ENCODE peak calls at places on chromosomes 5 and 9, in ten cellular contexts. One of them, this sample, is unnamed.

GRCh38 chr9:85430659-85431370 is 310.9 kb downstream of the AGTPBP1 start:
- DNase-seq in GM12878: no peak
- DNase-seq in neural progenitor cell: no peak
- DNase-seq in AG10803: no peak
- DNase-seq in mesothelial cell of epicardium: no peak
- DNase-seq in uterus: no peak
- DNase-seq in choroid plexus epithelial cell: no peak
- DNase-seq in adrenal gland: no peak
- DNase-seq in suprapubic skin: no peak
- DNase-seq in left ventricle myocardium inferior: no peak
- DNase-seq in this sample: no peak

GRCh38 chr5:2001300-2001699 is 118.6 kb upstream of the IRX4 start:
- DNase-seq in GM12878: no peak
- DNase-seq in neural progenitor cell: no peak
- DNase-seq in AG10803: no peak
- DNase-seq in mesothelial cell of epicardium: no peak
- DNase-seq in uterus: no peak
- DNase-seq in choroid plexus epithelial cell: no peak
- DNase-seq in adrenal gland: no peak
- DNase-seq in suprapubic skin: no peak
- DNase-seq in left ventricle myocardium inferior: no peak
- DNase-seq in this sample: no peak

GRCh38 chr5:174707671-174708070 is 16.7 kb upstream of the MSX2 start:
- DNase-seq in GM12878: no peak
- DNase-seq in neural progenitor cell: no peak
- DNase-seq in AG10803: no peak
- DNase-seq in mesothelial cell of epicardium: no peak
- DNase-seq in uterus: no peak
- DNase-seq in choroid plexus epithelial cell: no peak
- DNase-seq in adrenal gland: no peak
- DNase-seq in suprapubic skin: no peak
- DNase-seq in left ventricle myocardium inferior: no peak
- DNase-seq in this sample: no peak

GRCh38 chr5:55502759-55503158 is 32.0 kb downstream of the PLPP1 start:
- DNase-seq in GM12878: no peak
- DNase-seq in neural progenitor cell: no peak
- DNase-seq in AG10803: no peak
- DNase-seq in mesothelial cell of epicardium: no peak
- DNase-seq in uterus: no peak
- DNase-seq in choroid plexus epithelial cell: no peak
- DNase-seq in adrenal gland: no peak
- DNase-seq in suprapubic skin: no peak
- DNase-seq in left ventricle myocardium inferior: no peak
- DNase-seq in this sample: no peak

GRCh38 chr9:109903515-109904138 is 123.6 kb downstream of the PALM2AKAP2 start:
- DNase-seq in GM12878: no peak
- DNase-seq in neural progenitor cell: peak; percentile 82
- DNase-seq in AG10803: peak; percentile 81
- DNase-seq in mesothelial cell of epicardium: peak; percentile 51
- DNase-seq in uterus: peak; percentile 59
- DNase-seq in choroid plexus epithelial cell: peak; percentile 91
- DNase-seq in adrenal gland: peak; percentile 65
- DNase-seq in suprapubic skin: no peak
- DNase-seq in left ventricle myocardium inferior: peak; percentile 29
- DNase-seq in this sample: no peak

GRCh38 chr9:96293481-96293880 is 8.5 kb downstream of the HSD17B3 start:
- DNase-seq in GM12878: no peak
- DNase-seq in neural progenitor cell: no peak
- DNase-seq in AG10803: peak; percentile 7
- DNase-seq in mesothelial cell of epicardium: no peak
- DNase-seq in uterus: no peak
- DNase-seq in choroid plexus epithelial cell: peak; percentile 26
- DNase-seq in adrenal gland: no peak
- DNase-seq in suprapubic skin: no peak
- DNase-seq in left ventricle myocardium inferior: no peak
- DNase-seq in this sample: no peak

GRCh38 chr5:151738125-151738848 is 20.1 kb downstream of the ATOX1 start:
- DNase-seq in GM12878: no peak
- DNase-seq in neural progenitor cell: no peak
- DNase-seq in AG10803: no peak
- DNase-seq in mesothelial cell of epicardium: no peak
- DNase-seq in uterus: no peak
- DNase-seq in choroid plexus epithelial cell: no peak
- DNase-seq in adrenal gland: no peak
- DNase-seq in suprapubic skin: no peak
- DNase-seq in left ventricle myocardium inferior: no peak
- DNase-seq in this sample: no peak

GRCh38 chr5:111603446-111603827 is 91.1 kb upstream of the STARD4 start:
- DNase-seq in GM12878: no peak
- DNase-seq in neural progenitor cell: no peak
- DNase-seq in AG10803: peak; percentile 15
- DNase-seq in mesothelial cell of epicardium: no peak
- DNase-seq in uterus: no peak
- DNase-seq in choroid plexus epithelial cell: peak; percentile 73
- DNase-seq in adrenal gland: no peak
- DNase-seq in suprapubic skin: no peak
- DNase-seq in left ventricle myocardium inferior: no peak
- DNase-seq in this sample: no peak

GRCh38 chr5:125004009-125004408 is 257.6 kb upstream of the ZNF608 start:
- DNase-seq in GM12878: no peak
- DNase-seq in neural progenitor cell: no peak
- DNase-seq in AG10803: no peak
- DNase-seq in mesothelial cell of epicardium: no peak
- DNase-seq in uterus: no peak
- DNase-seq in choroid plexus epithelial cell: no peak
- DNase-seq in adrenal gland: no peak
- DNase-seq in suprapubic skin: no peak
- DNase-seq in left ventricle myocardium inferior: no peak
- DNase-seq in this sample: no peak

GRCh38 chr9:7211657-7212056 is 453.9 kb downstream of the KDM4C start:
- DNase-seq in GM12878: no peak
- DNase-seq in neural progenitor cell: no peak
- DNase-seq in AG10803: no peak
- DNase-seq in mesothelial cell of epicardium: no peak
- DNase-seq in uterus: no peak
- DNase-seq in choroid plexus epithelial cell: no peak
- DNase-seq in adrenal gland: no peak
- DNase-seq in suprapubic skin: no peak
- DNase-seq in left ventricle myocardium inferior: no peak
- DNase-seq in this sample: no peak

DNA sequence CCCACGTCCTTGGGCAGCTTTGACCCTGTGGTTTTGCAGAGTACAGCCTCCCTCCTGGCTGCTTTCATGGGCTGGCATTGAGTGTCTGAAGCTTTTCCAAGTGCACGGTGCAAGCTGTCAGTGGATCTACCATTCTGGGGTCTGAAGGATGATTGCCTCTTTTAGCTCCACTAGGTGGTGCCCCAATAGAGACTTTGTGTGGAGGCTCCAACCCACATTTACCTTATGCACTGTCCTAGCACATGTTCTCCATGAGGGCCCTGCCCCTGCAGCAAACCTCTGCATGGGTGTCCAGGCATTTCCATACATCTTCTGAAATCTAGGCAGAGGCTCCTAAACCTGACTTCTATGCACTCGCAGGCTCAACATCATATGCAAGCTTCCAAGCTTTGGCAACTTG is 644.2 kb upstream of the CDH9 start:
- DNase-seq in GM12878: no peak
- DNase-seq in neural progenitor cell: peak; percentile 31
- DNase-seq in AG10803: no peak
- DNase-seq in mesothelial cell of epicardium: no peak
- DNase-seq in uterus: no peak
- DNase-seq in choroid plexus epithelial cell: peak; percentile 61
- DNase-seq in adrenal gland: no peak
- DNase-seq in suprapubic skin: no peak
- DNase-seq in left ventricle myocardium inferior: no peak
- DNase-seq in this sample: no peak
- TF ChIP-seq CTCF in GM12878: peak; percentile 12
- TF ChIP-seq CTCF in neural progenitor cell: peak; percentile 45
- TF ChIP-seq CTCF in AG10803: no peak
- TF ChIP-seq CTCF in mesothelial cell of epicardium: no peak
- TF ChIP-seq CTCF in uterus: no peak
- TF ChIP-seq CTCF in choroid plexus epithelial cell: peak; percentile 68
- TF ChIP-seq CTCF in adrenal gland: no peak
- TF ChIP-seq CTCF in suprapubic skin: no peak
- TF ChIP-seq CTCF in left ventricle myocardium inferior: no peak
- TF ChIP-seq CTCF in this sample: no peak

GRCh38 chr5:10528056-10528816 is 35.6 kb upstream of the ANKRD33B start:
- DNase-seq in GM12878: no peak
- DNase-seq in neural progenitor cell: no peak
- DNase-seq in AG10803: peak; percentile 94
- DNase-seq in mesothelial cell of epicardium: no peak
- DNase-seq in uterus: no peak
- DNase-seq in choroid plexus epithelial cell: peak; percentile 44
- DNase-seq in adrenal gland: no peak
- DNase-seq in suprapubic skin: no peak
- DNase-seq in left ventricle myocardium inferior: no peak
- DNase-seq in this sample: no peak
- TF ChIP-seq CTCF in GM12878: peak; percentile 12
- TF ChIP-seq CTCF in neural progenitor cell: peak; percentile 22
- TF ChIP-seq CTCF in AG10803: peak; percentile 22
- TF ChIP-seq CTCF in mesothelial cell of epicardium: no peak
- TF ChIP-seq CTCF in uterus: no peak
- TF ChIP-seq CTCF in choroid plexus epithelial cell: peak; percentile 29
- TF ChIP-seq CTCF in adrenal gland: no peak
- TF ChIP-seq CTCF in suprapubic skin: no peak
- TF ChIP-seq CTCF in left ventricle myocardium inferior: no peak
- TF ChIP-seq CTCF in this sample: no peak

GRCh38 chr9:23554691-23555090 is 271.3 kb downstream of the ELAVL2 start:
- DNase-seq in GM12878: no peak
- DNase-seq in neural progenitor cell: no peak
- DNase-seq in AG10803: no peak
- DNase-seq in mesothelial cell of epicardium: no peak
- DNase-seq in uterus: no peak
- DNase-seq in choroid plexus epithelial cell: no peak
- DNase-seq in adrenal gland: no peak
- DNase-seq in suprapubic skin: no peak
- DNase-seq in left ventricle myocardium inferior: no peak
- DNase-seq in this sample: no peak
- TF ChIP-seq CTCF in GM12878: no peak
- TF ChIP-seq CTCF in neural progenitor cell: no peak
- TF ChIP-seq CTCF in AG10803: no peak
- TF ChIP-seq CTCF in mesothelial cell of epicardium: no peak
- TF ChIP-seq CTCF in uterus: no peak
- TF ChIP-seq CTCF in choroid plexus epithelial cell: no peak
- TF ChIP-seq CTCF in adrenal gland: no peak
- TF ChIP-seq CTCF in suprapubic skin: no peak
- TF ChIP-seq CTCF in left ventricle myocardium inferior: no peak
- TF ChIP-seq CTCF in this sample: no peak

GRCh38 chr5:15807861-15808260 is 307.9 kb downstream of the FBXL7 start:
- DNase-seq in GM12878: no peak
- DNase-seq in neural progenitor cell: no peak
- DNase-seq in AG10803: peak; percentile 84
- DNase-seq in mesothelial cell of epicardium: no peak
- DNase-seq in uterus: peak; percentile 30
- DNase-seq in choroid plexus epithelial cell: peak; percentile 89
- DNase-seq in adrenal gland: peak; percentile 36
- DNase-seq in suprapubic skin: no peak
- DNase-seq in left ventricle myocardium inferior: peak; percentile 46
- DNase-seq in this sample: no peak
- TF ChIP-seq CTCF in GM12878: no peak
- TF ChIP-seq CTCF in neural progenitor cell: no peak
- TF ChIP-seq CTCF in AG10803: peak; percentile 37
- TF ChIP-seq CTCF in mesothelial cell of epicardium: no peak
- TF ChIP-seq CTCF in uterus: no peak
- TF ChIP-seq CTCF in choroid plexus epithelial cell: peak; percentile 54
- TF ChIP-seq CTCF in adrenal gland: no peak
- TF ChIP-seq CTCF in suprapubic skin: no peak
- TF ChIP-seq CTCF in left ventricle myocardium inferior: peak; percentile 49
- TF ChIP-seq CTCF in this sample: no peak

GRCh38 chr5:42250-42649 is 49.7 kb upstream of the PLEKHG4B start:
- DNase-seq in GM12878: no peak
- DNase-seq in neural progenitor cell: peak; percentile 68
- DNase-seq in AG10803: peak; percentile 14
- DNase-seq in mesothelial cell of epicardium: no peak
- DNase-seq in uterus: no peak
- DNase-seq in choroid plexus epithelial cell: peak; percentile 35
- DNase-seq in adrenal gland: no peak
- DNase-seq in suprapubic skin: no peak
- DNase-seq in left ventricle myocardium inferior: no peak
- DNase-seq in this sample: no peak
- TF ChIP-seq CTCF in GM12878: peak; percentile 9
- TF ChIP-seq CTCF in neural progenitor cell: peak; percentile 78
- TF ChIP-seq CTCF in AG10803: peak; percentile 54
- TF ChIP-seq CTCF in mesothelial cell of epicardium: no peak
- TF ChIP-seq CTCF in uterus: no peak
- TF ChIP-seq CTCF in choroid plexus epithelial cell: peak; percentile 76
- TF ChIP-seq CTCF in adrenal gland: peak; percentile 7
- TF ChIP-seq CTCF in suprapubic skin: peak; percentile 11
- TF ChIP-seq CTCF in left ventricle myocardium inferior: peak; percentile 45
- TF ChIP-seq CTCF in this sample: no peak

GRCh38 chr9:114532561-114533237 is 27.4 kb upstream of the WHRN start:
- DNase-seq in GM12878: no peak
- DNase-seq in neural progenitor cell: no peak
- DNase-seq in AG10803: no peak
- DNase-seq in mesothelial cell of epicardium: no peak
- DNase-seq in uterus: no peak
- DNase-seq in choroid plexus epithelial cell: no peak
- DNase-seq in adrenal gland: no peak
- DNase-seq in suprapubic skin: no peak
- DNase-seq in left ventricle myocardium inferior: no peak
- DNase-seq in this sample: no peak

GRCh38 chr9:114539718-114540410 is 34.6 kb upstream of the WHRN start:
- DNase-seq in GM12878: no peak
- DNase-seq in neural progenitor cell: peak; percentile 16
- DNase-seq in AG10803: no peak
- DNase-seq in mesothelial cell of epicardium: no peak
- DNase-seq in uterus: no peak
- DNase-seq in choroid plexus epithelial cell: no peak
- DNase-seq in adrenal gland: no peak
- DNase-seq in suprapubic skin: no peak
- DNase-seq in left ventricle myocardium inferior: no peak
- DNase-seq in this sample: no peak

GRCh38 chr9:114538241-114538640 is 33.0 kb upstream of the WHRN start:
- DNase-seq in GM12878: peak; percentile 7
- DNase-seq in neural progenitor cell: peak; percentile 45
- DNase-seq in AG10803: no peak
- DNase-seq in mesothelial cell of epicardium: no peak
- DNase-seq in uterus: no peak
- DNase-seq in choroid plexus epithelial cell: peak; percentile 23
- DNase-seq in adrenal gland: no peak
- DNase-seq in suprapubic skin: no peak
- DNase-seq in left ventricle myocardium inferior: no peak
- DNase-seq in this sample: peak; percentile 19
- TF ChIP-seq CTCF in GM12878: peak; percentile 49
- TF ChIP-seq CTCF in neural progenitor cell: no peak
- TF ChIP-seq CTCF in AG10803: no peak
- TF ChIP-seq CTCF in mesothelial cell of epicardium: no peak
- TF ChIP-seq CTCF in uterus: no peak
- TF ChIP-seq CTCF in choroid plexus epithelial cell: peak; percentile 28
- TF ChIP-seq CTCF in adrenal gland: no peak
- TF ChIP-seq CTCF in suprapubic skin: peak; percentile 20
- TF ChIP-seq CTCF in left ventricle myocardium inferior: no peak
- TF ChIP-seq CTCF in this sample: no peak

GRCh38 chr5:82922086-82922734 is 155.0 kb downstream of the TMEM167A start:
- DNase-seq in GM12878: no peak
- DNase-seq in neural progenitor cell: peak; percentile 61
- DNase-seq in AG10803: no peak
- DNase-seq in mesothelial cell of epicardium: no peak
- DNase-seq in uterus: no peak
- DNase-seq in choroid plexus epithelial cell: no peak
- DNase-seq in adrenal gland: no peak
- DNase-seq in suprapubic skin: no peak
- DNase-seq in left ventricle myocardium inferior: no peak
- DNase-seq in this sample: no peak
- TF ChIP-seq CTCF in GM12878: no peak
- TF ChIP-seq CTCF in neural progenitor cell: peak; percentile 16
- TF ChIP-seq CTCF in AG10803: no peak
- TF ChIP-seq CTCF in mesothelial cell of epicardium: no peak
- TF ChIP-seq CTCF in uterus: no peak
- TF ChIP-seq CTCF in choroid plexus epithelial cell: no peak
- TF ChIP-seq CTCF in adrenal gland: no peak
- TF ChIP-seq CTCF in suprapubic skin: no peak
- TF ChIP-seq CTCF in left ventricle myocardium inferior: no peak
- TF ChIP-seq CTCF in this sample: no peak

This sample was measured in activated B cell treated with CpG ODN at 0.5 μM for 24 hours.